ENCODE peak calls at places on chromosomes 1 and 21, in six cellular contexts. One of them, this sample, is unnamed.

GRCh38 chr21:28421716-28422480 is 570.8 kb downstream of the LTN1 start:
- DNase-seq in H1: no peak
- DNase-seq in SK-N-SH: no peak
- DNase-seq in GM12878: no peak
- DNase-seq in K562: no peak
- DNase-seq in HepG2: no peak
- DNase-seq in this sample: no peak

GRCh38 chr1:34889705-34890104 is 30.2 kb upstream of the SMIM12 start:
- DNase-seq in SK-N-SH: no peak
- DNase-seq in H1: no peak
- DNase-seq in HepG2: no peak
- DNase-seq in K562: no peak
- DNase-seq in GM12878: no peak
- DNase-seq in this sample: no peak

GRCh38 chr1:53618218-53619087 is 120.5 kb downstream of the GLIS1 start:
- DNase-seq in GM12878: no peak
- DNase-seq in HepG2: no peak
- DNase-seq in SK-N-SH: no peak
- DNase-seq in K562: no peak
- DNase-seq in H1: no peak
- DNase-seq in this sample: no peak

GRCh38 chr1:228363686-228364067 is 43.0 kb downstream of the TRIM11 start:
- DNase-seq in HepG2: no peak
- DNase-seq in GM12878: no peak
- DNase-seq in K562: no peak
- DNase-seq in H1: no peak
- DNase-seq in SK-N-SH: no peak
- DNase-seq in this sample: no peak

GRCh38 chr1:237769916-237770315 is 120.8 kb downstream of the ZP4 start:
- DNase-seq in GM12878: no peak
- DNase-seq in HepG2: no peak
- DNase-seq in SK-N-SH: no peak
- DNase-seq in H1: no peak
- DNase-seq in K562: no peak
- DNase-seq in this sample: no peak

GRCh38 chr1:31837441-31838158 is 21.8 kb upstream of the SPOCD1 start:
- DNase-seq in SK-N-SH: no peak
- DNase-seq in HepG2: no peak
- DNase-seq in GM12878: no peak
- DNase-seq in K562: no peak
- DNase-seq in H1: no peak
- DNase-seq in this sample: no peak

GRCh38 chr1:40592107-40592773 is 60.8 kb downstream of the ZNF684 start:
- DNase-seq in K562: no peak
- DNase-seq in HepG2: peak
- DNase-seq in GM12878: no peak
- DNase-seq in SK-N-SH: peak
- DNase-seq in H1: no peak
- DNase-seq in this sample: no peak

GRCh38 chr21:46168238-46168637 is 12.9 kb upstream of the FTCD start:
- DNase-seq in GM12878: no peak
- DNase-seq in HepG2: no peak
- DNase-seq in K562: no peak
- DNase-seq in SK-N-SH: no peak
- DNase-seq in H1: no peak
- DNase-seq in this sample: no peak

GRCh38 chr1:219988387-219988786 is 57.9 kb downstream of the EPRS1 start:
- DNase-seq in K562: no peak
- DNase-seq in GM12878: peak
- DNase-seq in H1: no peak
- DNase-seq in HepG2: no peak
- DNase-seq in SK-N-SH: no peak
- DNase-seq in this sample: no peak

GRCh38 chr1:59046730-59047157 is 250.2 kb upstream of the FGGY start:
- DNase-seq in K562: no peak
- DNase-seq in H1: no peak
- DNase-seq in GM12878: peak
- DNase-seq in HepG2: no peak
- DNase-seq in SK-N-SH: no peak
- DNase-seq in this sample: no peak

GRCh38 chr1:1001631-1002300 is 1.9 kb upstream of the HES4 start:
- DNase-seq in SK-N-SH: peak
- DNase-seq in HepG2: peak
- DNase-seq in GM12878: no peak
- DNase-seq in H1: no peak
- DNase-seq in K562: peak
- DNase-seq in this sample: peak

GRCh38 chr1:96969656-96970163 is 248.1 kb downstream of the PTBP2 start:
- DNase-seq in SK-N-SH: peak
- DNase-seq in HepG2: no peak
- DNase-seq in K562: no peak
- DNase-seq in GM12878: no peak
- DNase-seq in H1: no peak
- DNase-seq in this sample: no peak

GRCh38 chr1:39450956-39451601 is 40.4 kb upstream of the BMP8A start:
- DNase-seq in GM12878: no peak
- DNase-seq in K562: no peak
- DNase-seq in SK-N-SH: no peak
- DNase-seq in H1: no peak
- DNase-seq in HepG2: peak
- DNase-seq in this sample: no peak

GRCh38 chr1:101284021-101284420 is 47.2 kb downstream of the S1PR1 start:
- DNase-seq in K562: no peak
- DNase-seq in SK-N-SH: no peak
- DNase-seq in HepG2: no peak
- DNase-seq in H1: no peak
- DNase-seq in GM12878: no peak
- DNase-seq in this sample: no peak

GRCh38 chr1:193283026-193283425 is 96.6 kb upstream of the B3GALT2 start:
- DNase-seq in SK-N-SH: no peak
- DNase-seq in K562: no peak
- DNase-seq in HepG2: no peak
- DNase-seq in GM12878: no peak
- DNase-seq in H1: no peak
- DNase-seq in this sample: no peak
- TF ChIP-seq GABPA in SK-N-SH: no peak
- TF ChIP-seq GABPA in K562: no peak
- TF ChIP-seq GABPA in HepG2: no peak
- TF ChIP-seq GABPA in GM12878: no peak
- TF ChIP-seq GABPA in H1: no peak
- TF ChIP-seq GABPA in this sample: no peak

GRCh38 chr1:94025383-94026340 is 95.3 kb downstream of the ABCA4 start:
- DNase-seq in H1: no peak
- DNase-seq in GM12878: peak
- DNase-seq in SK-N-SH: peak
- DNase-seq in HepG2: peak
- DNase-seq in K562: peak
- DNase-seq in this sample: peak
- TF ChIP-seq GABPA in H1: no peak
- TF ChIP-seq GABPA in GM12878: no peak
- TF ChIP-seq GABPA in SK-N-SH: no peak
- TF ChIP-seq GABPA in HepG2: no peak
- TF ChIP-seq GABPA in K562: no peak
- TF ChIP-seq GABPA in this sample: no peak

GRCh38 chr21:23936224-23936623 is 1671.1 kb downstream of the MRPL39 start:
- DNase-seq in K562: peak
- DNase-seq in GM12878: no peak
- DNase-seq in H1: no peak
- DNase-seq in HepG2: no peak
- DNase-seq in SK-N-SH: peak
- DNase-seq in this sample: peak
- TF ChIP-seq GABPA in K562: no peak
- TF ChIP-seq GABPA in GM12878: no peak
- TF ChIP-seq GABPA in H1: no peak
- TF ChIP-seq GABPA in HepG2: no peak
- TF ChIP-seq GABPA in SK-N-SH: no peak
- TF ChIP-seq GABPA in this sample: no peak

DNA sequence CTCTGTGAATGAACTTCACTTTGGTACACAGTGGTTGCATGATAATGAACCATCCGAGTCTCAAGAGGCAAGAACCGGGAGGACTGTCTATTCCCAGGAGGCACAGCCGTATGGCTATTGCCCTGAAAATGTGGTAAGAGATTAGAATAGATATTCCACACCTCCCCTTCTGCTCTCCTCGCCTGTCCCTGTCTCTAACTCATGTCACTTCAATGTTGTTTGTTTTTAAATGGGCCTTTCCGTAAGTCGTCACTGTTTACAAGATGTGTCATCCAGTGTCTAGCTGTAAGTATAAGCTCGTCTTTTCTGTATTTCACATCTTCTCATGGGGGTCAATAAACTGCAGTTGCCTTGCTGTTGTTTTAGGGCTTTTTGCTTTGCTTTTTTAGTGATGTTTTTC is 122.2 kb downstream of the PATJ start:
- DNase-seq in H1: no peak
- DNase-seq in HepG2: no peak
- DNase-seq in SK-N-SH: no peak
- DNase-seq in K562: no peak
- DNase-seq in GM12878: no peak
- DNase-seq in this sample: no peak
- TF ChIP-seq GABPA in H1: no peak
- TF ChIP-seq GABPA in HepG2: no peak
- TF ChIP-seq GABPA in SK-N-SH: no peak
- TF ChIP-seq GABPA in K562: no peak
- TF ChIP-seq GABPA in GM12878: no peak
- TF ChIP-seq GABPA in this sample: no peak

DNA sequence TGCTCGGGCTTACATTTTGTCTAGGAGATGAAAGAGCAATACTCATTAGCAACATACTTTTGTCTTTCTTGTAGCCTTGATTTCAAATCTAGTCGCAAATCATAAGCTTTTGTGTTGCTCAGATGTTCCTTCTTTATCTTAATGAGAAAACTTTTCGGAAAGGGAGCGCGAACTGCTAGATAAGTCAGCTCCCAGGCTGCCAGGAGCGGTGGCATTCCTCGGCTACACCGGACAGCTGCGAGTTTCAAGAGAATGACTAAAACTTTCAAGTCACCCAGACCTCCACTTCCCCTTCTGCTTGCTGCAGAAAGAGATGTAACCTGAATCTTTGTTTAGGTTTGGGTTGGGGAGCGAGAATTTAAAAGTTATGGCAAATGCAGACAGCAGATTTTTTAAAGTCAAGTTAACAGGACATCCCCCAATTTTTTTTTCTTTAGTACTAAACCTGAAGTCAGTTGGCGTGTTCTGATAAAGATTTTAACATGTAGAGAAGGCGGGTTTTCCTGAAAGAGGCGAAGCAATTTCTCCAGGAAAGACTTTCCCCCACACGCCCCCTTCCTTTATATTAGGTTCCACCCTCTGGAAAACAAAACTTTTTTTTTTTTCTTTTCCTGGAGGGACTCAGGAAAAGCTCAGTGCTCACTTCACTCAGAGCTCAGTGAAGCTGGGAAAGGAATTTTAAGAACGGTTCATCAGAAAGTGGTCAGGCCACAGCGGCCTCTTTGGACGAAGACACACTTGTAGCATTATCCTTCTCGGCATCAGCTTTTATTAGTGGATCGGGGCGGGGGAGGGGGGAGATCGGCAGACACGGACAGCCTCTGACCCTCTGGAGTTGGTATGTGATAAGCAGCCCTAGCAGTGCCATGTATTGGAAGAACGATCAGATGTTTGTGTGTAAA is at the start of gene LHX8:
- DNase-seq in GM12878: no peak
- DNase-seq in HepG2: no peak
- DNase-seq in SK-N-SH: no peak
- DNase-seq in H1: no peak
- DNase-seq in K562: no peak
- DNase-seq in this sample: no peak
- TF ChIP-seq GABPA in GM12878: no peak
- TF ChIP-seq GABPA in HepG2: no peak
- TF ChIP-seq GABPA in SK-N-SH: no peak
- TF ChIP-seq GABPA in H1: no peak
- TF ChIP-seq GABPA in K562: no peak
- TF ChIP-seq GABPA in this sample: no peak

DNA sequence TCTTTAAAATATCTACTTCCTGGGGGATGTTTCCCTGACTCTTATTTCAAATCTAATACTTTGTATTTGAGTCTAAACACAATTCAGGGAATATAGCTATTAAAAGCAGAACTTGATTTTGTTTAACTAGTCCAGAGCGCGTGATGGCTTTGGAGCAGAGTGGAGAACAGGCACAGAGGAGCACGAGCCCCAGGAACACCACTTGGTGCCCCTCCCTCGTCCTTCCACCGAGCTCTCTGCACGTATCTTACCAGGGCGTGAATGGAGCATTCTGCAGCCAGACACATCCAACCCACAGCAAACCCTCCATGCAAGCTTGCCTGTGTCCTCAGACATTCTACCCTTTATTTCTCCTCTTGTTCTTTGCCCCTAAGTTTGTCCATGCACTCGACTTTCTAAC is 14.1 kb downstream of the KIF26B start:
- DNase-seq in H1: no peak
- DNase-seq in SK-N-SH: no peak
- DNase-seq in K562: no peak
- DNase-seq in HepG2: no peak
- DNase-seq in GM12878: no peak
- DNase-seq in this sample: no peak
- TF ChIP-seq GABPA in H1: no peak
- TF ChIP-seq GABPA in SK-N-SH: no peak
- TF ChIP-seq GABPA in K562: no peak
- TF ChIP-seq GABPA in HepG2: no peak
- TF ChIP-seq GABPA in GM12878: no peak
- TF ChIP-seq GABPA in this sample: no peak